ENCODE peak calls at places on chromosomes 6 and 20, in six cellular contexts. B, O, A, X, E and N are unnamed samples.

GRCh38 chr6:113329942-113330897 is 526.9 kb upstream of the MARCKS start:
- DNase-seq in A (no peak), B (no peak), X (no peak), E (no peak), O (peak), N (no peak)

GRCh38 chr6:148869589-148869988 is 122.8 kb downstream of the UST start:
- DNase-seq in B (peak), X (peak), O (no peak), E (peak), A (no peak), N (no peak)

GRCh38 chr6:104940881-104941693 is 15.8 kb upstream of the LIN28B start:
- DNase-seq in O (no peak), A (peak), E (peak), B (no peak), X (peak), N (no peak)

GRCh38 chr6:117072781-117073180 is 192.6 kb upstream of the VGLL2 start:
- DNase-seq in B (no peak), E (no peak), O (no peak), A (no peak), X (no peak), N (no peak)

GRCh38 chr20:33673411-33674293 is 576 bp downstream of the NECAB3 start:
- DNase-seq in B (no peak), A (no peak), X (no peak), E (no peak), O (no peak), N (no peak)

GRCh38 chr6:107539409-107539808 is 49.5 kb downstream of the SOBP start:
- DNase-seq in X (no peak), A (no peak), O (no peak), B (no peak), E (no peak), N (no peak)

GRCh38 chr20:20604907-20605306 is 107.5 kb downstream of the RALGAPA2 start:
- DNase-seq in X (no peak), B (no peak), A (no peak), E (no peak), O (no peak), N (no peak)

GRCh38 chr6:124434416-124434815 is 527.8 kb upstream of the RNF217 start:
- DNase-seq in A (no peak), B (no peak), E (peak), X (peak), O (no peak), N (no peak)

GRCh38 chr6:147507162-147508072 is 1.1 kb upstream of the SAMD5 start:
- DNase-seq in A (no peak), E (peak), O (no peak), X (no peak), B (peak), N (no peak)

GRCh38 chr6:149334682-149335160 is 17.2 kb downstream of the TAB2 start:
- DNase-seq in E (peak), B (peak), X (peak), O (no peak), A (no peak), N (no peak)

GRCh38 chr6:45896783-45897441 is 118.7 kb downstream of the CLIC5 start:
- DNase-seq in X (peak), A (no peak), B (no peak), E (peak), O (no peak), N (no peak)

GRCh38 chr6:47126647-47127339 is 84.7 kb upstream of the ADGRF1 start:
- DNase-seq in A (no peak), E (peak), X (peak), B (peak), O (no peak), N (no peak)

GRCh38 chr20:57748601-57749130 is 38.9 kb upstream of the PMEPA1 start:
- DNase-seq in O (peak), A (peak), E (peak), X (peak), B (peak), N (peak)

GRCh38 chr6:38387461-38387860 is 252.3 kb downstream of the BTBD9 start:
- DNase-seq in O (no peak), A (no peak), B (no peak), X (no peak), E (no peak), N (no peak)

GRCh38 chr6:109165392-109165964 is 70.2 kb downstream of the CEP57L1 start:
- DNase-seq in A (no peak), X (peak), E (peak), B (peak), O (no peak), N (no peak)

GRCh38 chr6:139539852-139540251 is 165.4 kb upstream of the CITED2 start:
- DNase-seq in B (peak), A (no peak), E (peak), O (no peak), X (peak), N (no peak)

GRCh38 chr6:170125447-170126300 is 165.2 kb downstream of the DLL1 start:
- DNase-seq in X (no peak), O (no peak), A (peak), E (no peak), B (no peak), N (no peak)

GRCh38 chr6:42777126-42777822 is 4.6 kb upstream of the BICRAL start:
- DNase-seq in E (peak), O (no peak), B (peak), A (no peak), X (peak), N (no peak)

GRCh38 chr6:148364056-148364844 is 21.6 kb downstream of the SASH1 start:
- DNase-seq in O (no peak), A (no peak), E (peak), X (peak), B (peak), N (no peak)

GRCh38 chr20:46688151-46689081 is 828 bp downstream of the TP53RK start:
- DNase-seq in A (no peak), O (peak), E (peak), X (peak), B (peak), N (no peak)

GRCh38 chr6:70622426-70622825 is 45.3 kb upstream of the SMAP1 start:
- DNase-seq in B (no peak), A (no peak), E (no peak), O (no peak), X (no peak), N (no peak)

GRCh38 chr6:30612213-30612612 is 4.8 kb downstream of the PPP1R10 start:
- DNase-seq in O (no peak), E (peak), A (no peak), B (no peak), X (peak), N (no peak)

GRCh38 chr20:2889797-2890196 is 16.5 kb downstream of the PTPRA start:
- DNase-seq in O (no peak), X (no peak), E (no peak), B (no peak), A (no peak), N (no peak)

GRCh38 chr6:11494786-11495564 is 42.6 kb upstream of the TMEM170B start:
- DNase-seq in X (peak), O (no peak), E (no peak), A (no peak), B (peak), N (no peak)

GRCh38 chr6:22142931-22143330 is 153.9 kb downstream of the PRL start:
- DNase-seq in O (no peak), B (no peak), X (no peak), A (no peak), E (no peak), N (no peak)

GRCh38 chr20:50967621-50968020 is 9.0 kb downstream of the MOCS3 start:
- DNase-seq in X (no peak), E (no peak), O (no peak), A (no peak), B (no peak), N (no peak)

GRCh38 chr6:149969635-149970034 is 5.9 kb downstream of the ULBP1 start:
- DNase-seq in X (no peak), A (no peak), B (no peak), E (no peak), O (no peak), N (no peak)

GRCh38 chr6:2430617-2431016 is 185.2 kb upstream of the GMDS start:
- DNase-seq in B (no peak), X (no peak), E (no peak), O (no peak), A (no peak), N (no peak)

GRCh38 chr6:1853761-1854160 is 244.0 kb downstream of the FOXC1 start:
- DNase-seq in X (no peak), O (no peak), B (no peak), E (no peak), A (no peak), N (no peak)

GRCh38 chr20:39004508-39004907 is 42.4 kb downstream of the DHX35 start:
- DNase-seq in O (no peak), X (no peak), B (no peak), A (no peak), E (no peak), N (no peak)

GRCh38 chr6:144036064-144036873 is 28.2 kb upstream of the PLAGL1 start:
- DNase-seq in X (peak), A (no peak), O (no peak), B (no peak), E (peak), N (no peak)

GRCh38 chr6:137661601-137662000 is 167.4 kb upstream of the OLIG3 start:
- DNase-seq in A (no peak), B (no peak), E (peak), X (peak), O (no peak), N (peak)
- TF ChIP-seq CTCF in A (peak), B (peak), E (peak), X (peak), O (peak), N (no peak)

GRCh38 chr20:62390306-62391164 is 3.6 kb downstream of the RPS21 start:
- DNase-seq in B (no peak), E (no peak), O (no peak), A (no peak), X (no peak), N (no peak)

GRCh38 chr20:62389601-62390087 is 2.7 kb downstream of the RPS21 start:
- DNase-seq in B (no peak), O (no peak), X (no peak), A (no peak), E (no peak), N (no peak)

GRCh38 chr20:62387219-62387913 is 463 bp downstream of the RPS21 start:
- DNase-seq in B (no peak), X (no peak), O (no peak), A (no peak), E (no peak), N (no peak)

GRCh38 chr20:62387993-62388635 is 1.2 kb downstream of the RPS21 start:
- DNase-seq in X (no peak), O (no peak), A (no peak), B (no peak), E (no peak), N (no peak)

DNA sequence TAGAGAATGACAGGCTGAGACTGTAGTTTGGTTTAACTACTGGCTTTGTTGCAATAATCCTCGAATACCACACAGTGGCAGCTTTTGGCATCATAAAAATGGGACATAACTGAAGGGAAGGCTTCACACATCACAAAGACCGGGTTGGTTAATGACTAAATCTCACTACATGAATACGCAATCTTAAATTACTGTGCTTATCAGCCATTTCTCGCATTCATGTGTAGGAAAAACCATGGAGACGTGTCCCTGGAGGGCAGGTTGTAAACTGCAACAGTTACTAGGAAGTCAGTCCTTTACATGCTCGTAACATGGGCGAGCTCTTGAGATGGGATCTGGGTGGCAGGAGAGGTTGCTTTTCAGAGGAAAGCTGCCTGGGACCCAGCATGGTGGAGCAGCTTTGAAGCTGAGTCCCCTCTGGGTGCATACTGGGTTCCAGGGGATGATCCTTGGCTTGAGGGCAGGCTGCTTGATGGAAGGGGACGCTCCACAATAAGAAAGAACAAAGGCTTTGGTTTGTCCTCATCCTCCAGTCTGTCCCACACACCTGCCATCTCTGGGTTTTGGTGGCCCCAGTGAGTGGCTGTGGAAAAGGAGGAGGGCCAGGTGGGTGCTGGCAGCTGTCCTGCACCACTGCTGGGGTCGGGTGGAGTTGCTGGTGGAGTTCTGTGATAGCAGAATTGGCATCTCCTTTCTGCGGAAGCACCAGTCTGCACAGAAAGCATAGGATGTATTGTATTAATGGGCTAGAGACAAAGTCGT is 2.1 kb downstream of the RPS21 start:
- DNase-seq in O (no peak), E (no peak), X (no peak), B (no peak), A (no peak), N (no peak)
- TF ChIP-seq CTCF in O (no peak), E (no peak), X (no peak), B (no peak), A (peak), N (no peak)

GRCh38 chr6:93575495-93575894 is 156.1 kb upstream of the EPHA7 start:
- DNase-seq in O (no peak), B (no peak), X (no peak), E (peak), A (no peak), N (no peak)
- TF ChIP-seq CTCF in O (no peak), B (no peak), X (no peak), E (no peak), A (no peak), N (no peak)

DNA sequence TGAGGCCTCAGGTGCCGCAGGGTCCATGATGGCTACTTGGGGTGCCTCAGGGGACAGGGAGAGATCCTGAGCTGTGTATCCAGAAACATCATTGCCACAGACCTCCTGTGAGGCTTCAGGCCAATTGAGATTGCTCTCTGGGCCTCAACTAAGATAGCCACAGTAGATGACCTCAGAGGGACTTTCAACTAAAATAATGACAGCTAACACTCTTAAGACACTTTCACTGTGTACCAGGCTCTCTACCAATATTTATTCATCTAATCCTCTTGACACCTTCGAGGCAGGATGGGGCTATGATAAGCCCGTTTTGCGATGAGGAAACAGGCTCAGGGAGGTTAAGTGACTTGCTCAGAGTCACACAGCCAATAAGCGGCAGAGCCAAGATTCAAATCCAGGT is 10.7 kb downstream of the RIMS4 start:
- DNase-seq in E (no peak), O (no peak), A (no peak), B (no peak), X (no peak), N (no peak)
- TF ChIP-seq CTCF in E (no peak), O (no peak), A (no peak), B (no peak), X (no peak), N (no peak)

GRCh38 chr20:62581806-62582205 is 60.5 kb upstream of the SLCO4A1 start:
- DNase-seq in B (no peak), O (no peak), A (no peak), X (no peak), E (no peak), N (no peak)

GRCh38 chr20:62585571-62585970 is 56.7 kb upstream of the SLCO4A1 start:
- DNase-seq in X (no peak), B (no peak), O (no peak), A (no peak), E (no peak), N (no peak)

GRCh38 chr20:62584671-62585512 is 57.4 kb upstream of the SLCO4A1 start:
- DNase-seq in E (no peak), X (no peak), B (no peak), O (no peak), A (no peak), N (no peak)

GRCh38 chr20:62581308-62581707 is 61.0 kb upstream of the SLCO4A1 start:
- DNase-seq in B (no peak), O (no peak), E (no peak), A (no peak), X (no peak), N (no peak)

DNA sequence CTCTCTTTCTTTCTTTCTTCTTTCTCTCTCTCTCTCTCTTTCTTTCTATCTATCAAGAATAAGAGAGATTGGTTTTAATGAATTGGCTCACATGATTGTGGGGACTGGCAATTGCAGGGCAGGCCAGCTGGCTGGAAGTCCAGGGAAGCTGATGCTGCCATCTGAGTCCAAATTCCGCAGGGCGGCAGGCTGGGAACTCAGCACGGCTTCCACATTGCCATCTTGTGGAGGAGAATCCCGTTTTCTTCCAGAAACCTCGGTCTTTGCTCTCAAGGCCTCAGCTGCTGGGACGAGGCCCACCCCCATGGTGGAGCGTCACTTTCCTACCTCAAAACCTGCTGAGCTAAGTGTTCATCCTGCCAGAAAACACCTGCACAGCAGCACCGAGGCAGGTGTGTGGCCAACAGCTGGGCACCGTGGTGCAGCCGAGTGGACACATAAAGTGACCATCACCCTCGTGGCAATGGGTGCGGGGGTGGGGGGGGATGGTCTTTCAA is 58.8 kb upstream of the SLCO4A1 start:
- DNase-seq in B (no peak), E (no peak), O (no peak), A (no peak), X (no peak), N (no peak)
- TF ChIP-seq CTCF in B (peak), E (peak), O (no peak), A (peak), X (no peak), N (no peak)

DNA sequence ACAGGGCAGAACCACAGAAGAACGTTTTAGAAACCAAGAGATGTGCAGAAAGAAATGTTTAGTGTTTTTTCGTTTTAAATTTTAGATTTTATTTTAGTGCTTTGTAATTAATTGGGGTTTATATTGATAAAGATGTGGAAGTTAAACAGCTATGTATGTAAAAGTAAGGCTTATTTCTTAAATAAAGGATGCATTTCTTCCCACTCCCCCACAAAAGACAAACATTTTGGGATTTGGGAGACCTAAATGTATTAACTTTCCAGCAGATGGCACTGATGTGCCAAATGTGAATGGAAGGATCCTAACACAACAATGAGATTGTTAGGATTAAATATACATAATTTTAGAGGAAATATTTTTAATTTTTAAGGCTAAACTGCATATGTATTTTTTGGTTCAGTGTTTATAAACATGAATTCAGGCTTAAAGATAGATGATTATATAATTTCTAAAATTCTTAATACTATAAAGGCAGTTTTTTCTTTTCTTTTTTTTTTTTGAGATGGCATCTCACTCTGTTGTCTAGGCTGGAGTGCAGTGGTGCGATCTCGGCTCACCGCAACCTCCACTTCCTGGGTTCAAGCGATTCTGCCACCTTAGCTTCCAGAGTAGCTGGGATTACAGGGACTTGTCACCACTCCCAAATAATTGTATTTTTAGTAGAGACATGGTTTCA is 12.0 kb downstream of the PFDN4 start:
- DNase-seq in O (no peak), E (peak), A (no peak), B (no peak), X (peak), N (no peak)
- TF ChIP-seq CTCF in O (peak), E (peak), A (peak), B (peak), X (peak), N (no peak)

GRCh38 chr20:25149986-25150385 is 45.5 kb upstream of the ENTPD6 start:
- DNase-seq in X (no peak), O (no peak), E (no peak), B (no peak), A (no peak), N (no peak)

GRCh38 chr20:25147716-25148115 is 47.8 kb upstream of the ENTPD6 start:
- DNase-seq in E (no peak), A (no peak), O (no peak), X (no peak), B (no peak), N (no peak)

GRCh38 chr20:25148982-25149846 is 46.3 kb upstream of the ENTPD6 start:
- DNase-seq in A (no peak), O (no peak), E (no peak), X (no peak), B (no peak), N (no peak)

GRCh38 chr20:25146976-25147375 is 48.5 kb upstream of the ENTPD6 start:
- DNase-seq in B (no peak), X (no peak), O (no peak), E (no peak), A (no peak), N (no peak)

DNA sequence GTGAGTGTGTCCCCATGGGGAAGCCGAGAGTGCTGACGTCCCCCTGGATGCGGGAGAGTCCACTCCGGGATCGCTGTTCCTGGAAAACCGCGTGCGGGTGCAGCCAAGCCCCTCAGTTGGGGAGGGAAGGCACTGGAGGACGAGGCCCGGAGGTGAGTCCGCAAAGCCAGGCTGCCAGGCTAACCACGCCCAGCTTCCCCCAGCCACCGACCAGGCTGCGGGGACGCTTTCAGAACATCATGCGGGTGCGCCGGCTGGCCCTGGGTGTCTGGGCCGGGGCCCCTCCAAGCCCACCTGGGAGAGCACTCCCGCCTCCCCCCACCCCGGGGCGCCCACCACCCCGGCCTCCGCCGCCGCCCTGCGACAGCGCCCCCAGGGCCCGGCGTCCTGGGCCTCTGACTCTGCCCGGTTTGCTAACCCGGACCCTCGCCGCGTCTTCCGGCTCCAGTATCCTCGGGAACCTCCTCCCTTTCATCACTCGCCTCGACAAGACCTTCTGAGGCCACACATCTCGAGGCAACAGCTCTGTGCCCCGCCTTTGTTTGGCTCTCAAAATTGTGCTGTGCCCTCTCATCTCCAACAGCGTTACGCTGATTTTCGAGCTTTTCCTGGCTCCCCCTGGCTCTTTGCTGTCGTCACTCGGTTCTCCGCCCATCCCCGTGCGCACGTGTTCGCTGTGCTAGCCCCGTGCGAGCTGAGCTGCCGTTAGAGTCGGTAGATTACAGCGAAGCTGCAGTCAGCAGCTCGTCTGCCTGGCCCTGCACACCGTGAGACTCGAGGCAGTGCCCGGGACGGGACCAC is 47.1 kb upstream of the ENTPD6 start:
- DNase-seq in E (peak), O (peak), X (peak), B (peak), A (no peak), N (peak)
- TF ChIP-seq CTCF in E (no peak), O (no peak), X (no peak), B (no peak), A (no peak), N (no peak)